ENCODE peak calls at places on chromosome 5, in four cellular contexts. One of them, this sample, is unnamed.

GRCh38 chr5:43073597-43074546 is 33.8 kb upstream of the ANXA2R start:
- DNase-seq in T follicular helper cell: peak; percentile 33
- DNase-seq in amniotic stem cell: no peak
- DNase-seq in AG20443: peak; percentile 56
- DNase-seq in this sample: no peak

GRCh38 chr5:159775890-159776289 is 140.4 kb upstream of the ADRA1B start:
- DNase-seq in T follicular helper cell: no peak
- DNase-seq in amniotic stem cell: no peak
- DNase-seq in AG20443: no peak
- DNase-seq in this sample: no peak

GRCh38 chr5:112221118-112221517 is 198.0 kb downstream of the EPB41L4A start:
- DNase-seq in T follicular helper cell: no peak
- DNase-seq in amniotic stem cell: no peak
- DNase-seq in AG20443: no peak
- DNase-seq in this sample: no peak

GRCh38 chr5:38921174-38921573 is 75.4 kb downstream of the OSMR start:
- DNase-seq in T follicular helper cell: no peak
- DNase-seq in amniotic stem cell: no peak
- DNase-seq in AG20443: no peak
- DNase-seq in this sample: no peak

GRCh38 chr5:4208537-4208936 is 612.9 kb downstream of the IRX1 start:
- DNase-seq in T follicular helper cell: no peak
- DNase-seq in amniotic stem cell: no peak
- DNase-seq in AG20443: no peak
- DNase-seq in this sample: no peak

GRCh38 chr5:38292228-38292627 is 33.9 kb downstream of the EGFLAM start:
- DNase-seq in T follicular helper cell: no peak
- DNase-seq in amniotic stem cell: no peak
- DNase-seq in AG20443: no peak
- DNase-seq in this sample: no peak

GRCh38 chr5:15009420-15009819 is 137.8 kb upstream of the ANKH start:
- DNase-seq in T follicular helper cell: no peak
- DNase-seq in amniotic stem cell: no peak
- DNase-seq in AG20443: no peak
- DNase-seq in this sample: no peak

GRCh38 chr5:168114444-168115017 is 176.9 kb upstream of the WWC1 start:
- DNase-seq in T follicular helper cell: peak; percentile 25
- DNase-seq in amniotic stem cell: no peak
- DNase-seq in AG20443: peak; percentile 73
- DNase-seq in this sample: peak; percentile 30

GRCh38 chr5:7391215-7391614 is 4.7 kb upstream of the ADCY2 start:
- DNase-seq in T follicular helper cell: no peak
- DNase-seq in amniotic stem cell: no peak
- DNase-seq in AG20443: no peak
- DNase-seq in this sample: no peak